ENCODE peak calls at places on chromosome 2, in seven cellular contexts. F, N, L, Z, I, A and R are unnamed samples.

GRCh38 chr2:240564571-240565266 is 3.6 kb upstream of the RNPEPL1 start:
- DNase-seq in F (no peak), N (peak; percentile 33), L (no peak), Z (no peak), I (no peak), A (no peak), R (peak; percentile 18)

GRCh38 chr2:5560981-5561380 is 131.2 kb upstream of the SOX11 start:
- DNase-seq in F (no peak), N (no peak), L (no peak), Z (no peak), I (peak; percentile 16), A (no peak), R (no peak)

GRCh38 chr2:36780231-36780808 is 83.8 kb downstream of the VIT start:
- DNase-seq in F (peak; percentile 73), N (no peak), L (no peak), Z (no peak), I (peak; percentile 59), A (peak; percentile 57), R (no peak)

GRCh38 chr2:134392689-134393476 is 139.0 kb downstream of the MGAT5 start:
- DNase-seq in F (no peak), N (no peak), L (no peak), Z (no peak), I (no peak), A (no peak), R (no peak)

GRCh38 chr2:235564884-235565530 is 71.2 kb downstream of the AGAP1 start:
- DNase-seq in F (no peak), N (no peak), L (no peak), Z (no peak), I (no peak), A (no peak), R (no peak)

GRCh38 chr2:40041983-40042382 is 262.9 kb upstream of the THUMPD2 start:
- DNase-seq in F (peak; percentile 44), N (no peak), L (no peak), Z (no peak), I (peak; percentile 49), A (no peak), R (no peak)

GRCh38 chr2:168884990-168885389 is 5.2 kb downstream of the SPC25 start:
- DNase-seq in F (no peak), N (no peak), L (no peak), Z (no peak), I (no peak), A (peak; percentile 18), R (no peak)

GRCh38 chr2:205858781-205859478 is 176.6 kb downstream of the NRP2 start:
- DNase-seq in F (no peak), N (no peak), L (peak; percentile 40), Z (no peak), I (peak; percentile 63), A (no peak), R (no peak)

GRCh38 chr2:188570365-188570764 is 278.7 kb downstream of the GULP1 start:
- DNase-seq in F (no peak), N (no peak), L (no peak), Z (no peak), I (no peak), A (no peak), R (no peak)

GRCh38 chr2:238306680-238306998 is 13.7 kb upstream of the TRAF3IP1 start:
- DNase-seq in F (no peak), N (no peak), L (no peak), Z (no peak), I (no peak), A (no peak), R (no peak)

GRCh38 chr2:177705511-177705910 is 312.9 kb downstream of the AGPS start:
- DNase-seq in F (no peak), N (no peak), L (no peak), Z (no peak), I (no peak), A (no peak), R (no peak)

GRCh38 chr2:172285010-172285621 is 142.3 kb upstream of the ITGA6 start:
- DNase-seq in F (peak; percentile 59), N (no peak), L (no peak), Z (no peak), I (peak; percentile 57), A (no peak), R (no peak)

GRCh38 chr2:108965540-108966299 is 23.3 kb downstream of the EDAR start:
- DNase-seq in F (no peak), N (peak; percentile 31), L (no peak), Z (peak; percentile 21), I (no peak), A (no peak), R (no peak)

GRCh38 chr2:172791953-172792352 is 56.3 kb downstream of the RAPGEF4 start:
- DNase-seq in F (no peak), N (no peak), L (no peak), Z (no peak), I (no peak), A (no peak), R (no peak)

GRCh38 chr2:40105593-40105992 is 326.5 kb upstream of the THUMPD2 start:
- DNase-seq in F (no peak), N (no peak), L (no peak), Z (no peak), I (peak; percentile 34), A (no peak), R (no peak)

GRCh38 chr2:143399679-143400078 is 270.5 kb downstream of the ARHGAP15 start:
- DNase-seq in F (no peak), N (no peak), L (no peak), Z (no peak), I (no peak), A (no peak), R (no peak)

GRCh38 chr2:171858397-171858958 is 35.6 kb downstream of the SLC25A12 start:
- DNase-seq in F (no peak), N (no peak), L (no peak), Z (no peak), I (no peak), A (no peak), R (no peak)

GRCh38 chr2:18550383-18550905 is 10.0 kb downstream of the RDH14 start:
- DNase-seq in F (no peak), N (no peak), L (no peak), Z (no peak), I (no peak), A (no peak), R (no peak)

GRCh38 chr2:40448476-40449079 is 3.3 kb downstream of the SLC8A1 start:
- DNase-seq in F (no peak), N (no peak), L (no peak), Z (no peak), I (no peak), A (no peak), R (no peak)

GRCh38 chr2:8028981-8029380 is 652.9 kb upstream of the ID2 start:
- DNase-seq in F (no peak), N (no peak), L (no peak), Z (no peak), I (no peak), A (no peak), R (no peak)

GRCh38 chr2:99256677-99257076 is 1.2 kb upstream of the LYG2 start:
- DNase-seq in F (no peak), N (no peak), L (no peak), Z (no peak), I (no peak), A (no peak), R (no peak)

GRCh38 chr2:29139731-29140130 is 24.5 kb downstream of the CLIP4 start:
- DNase-seq in F (no peak), N (no peak), L (no peak), Z (no peak), I (no peak), A (no peak), R (no peak)

GRCh38 chr2:25249785-25250184 is 81.4 kb upstream of the POMC start:
- DNase-seq in F (no peak), N (no peak), L (no peak), Z (no peak), I (no peak), A (no peak), R (no peak)

GRCh38 chr2:119218478-119219064 is 5.1 kb upstream of the STEAP3 start:
- DNase-seq in F (no peak), N (no peak), L (peak; percentile 71), Z (no peak), I (peak; percentile 67), A (peak; percentile 58), R (no peak)

GRCh38 chr2:226797289-226797988 is 2.2 kb downstream of the IRS1 start:
- DNase-seq in F (no peak), N (no peak), L (peak; percentile 28), Z (no peak), I (peak; percentile 77), A (no peak), R (no peak)

GRCh38 chr2:1617425-1618021 is 126.8 kb downstream of the PXDN start:
- DNase-seq in F (no peak), N (no peak), L (no peak), Z (no peak), I (no peak), A (no peak), R (no peak)

GRCh38 chr2:43217228-43218220 is 8.9 kb downstream of the ZFP36L2 start:
- DNase-seq in F (no peak), N (no peak), L (no peak), Z (no peak), I (no peak), A (no peak), R (no peak)

GRCh38 chr2:113918229-113918628 is 28.3 kb downstream of the ACTR3 start:
- DNase-seq in F (no peak), N (no peak), L (no peak), Z (no peak), I (no peak), A (no peak), R (no peak)

GRCh38 chr2:150027164-150027563 is 439.6 kb upstream of the MMADHC start:
- DNase-seq in F (no peak), N (no peak), L (no peak), Z (no peak), I (no peak), A (no peak), R (no peak)

GRCh38 chr2:13001408-13001807 is 284.7 kb downstream of the TRIB2 start:
- DNase-seq in F (no peak), N (no peak), L (no peak), Z (no peak), I (no peak), A (no peak), R (no peak)

GRCh38 chr2:118852605-118853128 is 5.2 kb upstream of the EN1 start:
- DNase-seq in F (no peak), N (no peak), L (no peak), Z (no peak), I (no peak), A (no peak), R (no peak)

GRCh38 chr2:105143467-105144127 is 97.9 kb upstream of the GPR45 start:
- DNase-seq in F (peak; percentile 52), N (no peak), L (no peak), Z (no peak), I (no peak), A (peak; percentile 47), R (peak; percentile 16)

GRCh38 chr2:201806442-201806841 is at the start of gene CDK15:
- DNase-seq in F (no peak), N (no peak), L (no peak), Z (no peak), I (peak; percentile 25), A (no peak), R (no peak)

GRCh38 chr2:131052741-131053263 is 40.5 kb downstream of the FAM168B start:
- DNase-seq in F (no peak), N (no peak), L (no peak), Z (no peak), I (no peak), A (no peak), R (no peak)

GRCh38 chr2:174399171-174399570 is 3.6 kb downstream of the SCRN3 start:
- DNase-seq in F (no peak), N (no peak), L (no peak), Z (no peak), I (peak; percentile 32), A (no peak), R (no peak)

GRCh38 chr2:67954125-67954748 is 108.6 kb downstream of the C1D start:
- DNase-seq in F (no peak), N (no peak), L (peak; percentile 27), Z (no peak), I (no peak), A (no peak), R (no peak)